ENCODE peak calls at places on chromosomes 7 and 10, in ten cellular contexts. One of them, this sample, is unnamed.
A peak's percentile ranks its signal among the peaks of the same experiment; 100 is the strongest.

GRCh38 chr10:605632-606325 is 83.7 kb downstream of the DIP2C start:
- DNase-seq in PC-3: no peak
- DNase-seq in IMR-90: no peak
- DNase-seq in aorta: peak; percentile 41
- DNase-seq in GM12864: no peak
- DNase-seq in HAP-1: no peak
- DNase-seq in adrenal gland: no peak
- DNase-seq in upper lobe of right lung: peak; percentile 35
- DNase-seq in GM06990: no peak
- DNase-seq in mesendoderm: no peak
- DNase-seq in this sample: no peak

GRCh38 chr7:114083714-114084113 is 164.9 kb upstream of the PPP1R3A start:
- DNase-seq in GM06990: no peak
- DNase-seq in aorta: no peak
- DNase-seq in GM12864: no peak
- DNase-seq in adrenal gland: no peak
- DNase-seq in PC-3: no peak
- DNase-seq in upper lobe of right lung: no peak
- DNase-seq in mesendoderm: peak; percentile 18
- DNase-seq in IMR-90: no peak
- DNase-seq in HAP-1: no peak
- DNase-seq in this sample: no peak

GRCh38 chr7:78279457-78279856 is 480.9 kb downstream of the PHTF2 start:
- DNase-seq in aorta: no peak
- DNase-seq in PC-3: no peak
- DNase-seq in adrenal gland: no peak
- DNase-seq in IMR-90: no peak
- DNase-seq in GM06990: no peak
- DNase-seq in GM12864: no peak
- DNase-seq in HAP-1: peak; percentile 8
- DNase-seq in upper lobe of right lung: no peak
- DNase-seq in mesendoderm: no peak
- DNase-seq in this sample: no peak

GRCh38 chr7:150686030-150686626 is 622 bp downstream of the GIMAP2 start:
- DNase-seq in GM12864: no peak
- DNase-seq in GM06990: no peak
- DNase-seq in adrenal gland: no peak
- DNase-seq in aorta: no peak
- DNase-seq in IMR-90: no peak
- DNase-seq in upper lobe of right lung: no peak
- DNase-seq in mesendoderm: no peak
- DNase-seq in HAP-1: no peak
- DNase-seq in PC-3: no peak
- DNase-seq in this sample: no peak

GRCh38 chr10:71270301-71270777 is 48.7 kb upstream of the SLC29A3 start:
- DNase-seq in IMR-90: peak; percentile 84
- DNase-seq in HAP-1: peak; percentile 80
- DNase-seq in GM12864: peak; percentile 7
- DNase-seq in GM06990: no peak
- DNase-seq in aorta: no peak
- DNase-seq in mesendoderm: peak; percentile 95
- DNase-seq in PC-3: peak; percentile 69
- DNase-seq in adrenal gland: peak; percentile 56
- DNase-seq in upper lobe of right lung: no peak
- DNase-seq in this sample: no peak

GRCh38 chr7:130872341-130872740 is 138.3 kb upstream of the KLF14 start:
- DNase-seq in adrenal gland: no peak
- DNase-seq in PC-3: no peak
- DNase-seq in HAP-1: no peak
- DNase-seq in mesendoderm: no peak
- DNase-seq in GM12864: no peak
- DNase-seq in IMR-90: peak; percentile 37
- DNase-seq in GM06990: no peak
- DNase-seq in aorta: no peak
- DNase-seq in upper lobe of right lung: no peak
- DNase-seq in this sample: no peak

GRCh38 chr7:35036361-35037171 is 719 bp downstream of the DPY19L1 start:
- DNase-seq in aorta: peak; percentile 70
- DNase-seq in mesendoderm: peak; percentile 84
- DNase-seq in upper lobe of right lung: peak; percentile 84
- DNase-seq in HAP-1: peak; percentile 63
- DNase-seq in GM12864: no peak
- DNase-seq in PC-3: peak; percentile 40
- DNase-seq in adrenal gland: peak; percentile 60
- DNase-seq in GM06990: peak; percentile 61
- DNase-seq in IMR-90: peak; percentile 53
- DNase-seq in this sample: peak; percentile 76

GRCh38 chr7:139043823-139044812 is 8.3 kb upstream of the ZC3HAV1L start:
- DNase-seq in IMR-90: peak; percentile 44
- DNase-seq in mesendoderm: no peak
- DNase-seq in GM06990: peak; percentile 20
- DNase-seq in upper lobe of right lung: no peak
- DNase-seq in aorta: no peak
- DNase-seq in GM12864: no peak
- DNase-seq in adrenal gland: no peak
- DNase-seq in HAP-1: no peak
- DNase-seq in PC-3: no peak
- DNase-seq in this sample: no peak

GRCh38 chr10:62626817-62627216 is 177.7 kb upstream of the ADO start:
- DNase-seq in aorta: no peak
- DNase-seq in upper lobe of right lung: no peak
- DNase-seq in HAP-1: no peak
- DNase-seq in PC-3: peak; percentile 98
- DNase-seq in GM06990: no peak
- DNase-seq in adrenal gland: no peak
- DNase-seq in mesendoderm: peak; percentile 27
- DNase-seq in GM12864: no peak
- DNase-seq in IMR-90: peak; percentile 59
- DNase-seq in this sample: no peak

GRCh38 chr10:98236866-98237265 is 31.1 kb downstream of the LOXL4 start:
- DNase-seq in PC-3: no peak
- DNase-seq in mesendoderm: no peak
- DNase-seq in HAP-1: no peak
- DNase-seq in aorta: no peak
- DNase-seq in IMR-90: no peak
- DNase-seq in upper lobe of right lung: no peak
- DNase-seq in GM12864: no peak
- DNase-seq in adrenal gland: no peak
- DNase-seq in GM06990: no peak
- DNase-seq in this sample: no peak

GRCh38 chr7:40604601-40605438 is 470.0 kb downstream of the SUGCT start:
- DNase-seq in aorta: peak; percentile 73
- DNase-seq in GM12864: no peak
- DNase-seq in PC-3: no peak
- DNase-seq in GM06990: peak; percentile 18
- DNase-seq in mesendoderm: peak; percentile 74
- DNase-seq in HAP-1: peak; percentile 57
- DNase-seq in adrenal gland: peak; percentile 41
- DNase-seq in IMR-90: peak; percentile 52
- DNase-seq in upper lobe of right lung: peak; percentile 81
- DNase-seq in this sample: peak; percentile 59

GRCh38 chr10:62613429-62613828 is 191.1 kb upstream of the ADO start:
- DNase-seq in IMR-90: peak; percentile 79
- DNase-seq in GM12864: no peak
- DNase-seq in HAP-1: no peak
- DNase-seq in adrenal gland: no peak
- DNase-seq in aorta: no peak
- DNase-seq in PC-3: peak; percentile 84
- DNase-seq in GM06990: no peak
- DNase-seq in mesendoderm: no peak
- DNase-seq in upper lobe of right lung: no peak
- DNase-seq in this sample: no peak

GRCh38 chr7:124764847-124765400 is 668 bp downstream of the GPR37 start:
- DNase-seq in GM06990: peak; percentile 30
- DNase-seq in mesendoderm: peak; percentile 45
- DNase-seq in upper lobe of right lung: peak; percentile 64
- DNase-seq in aorta: no peak
- DNase-seq in IMR-90: peak; percentile 5
- DNase-seq in adrenal gland: no peak
- DNase-seq in PC-3: peak; percentile 23
- DNase-seq in GM12864: no peak
- DNase-seq in HAP-1: peak; percentile 43
- DNase-seq in this sample: no peak

GRCh38 chr7:118153551-118154177 is 30.3 kb upstream of the LSM8 start:
- DNase-seq in upper lobe of right lung: no peak
- DNase-seq in HAP-1: peak; percentile 42
- DNase-seq in PC-3: peak; percentile 67
- DNase-seq in GM06990: no peak
- DNase-seq in adrenal gland: no peak
- DNase-seq in aorta: no peak
- DNase-seq in mesendoderm: peak; percentile 58
- DNase-seq in IMR-90: peak; percentile 33
- DNase-seq in GM12864: peak; percentile 13
- DNase-seq in this sample: no peak

GRCh38 chr10:73529089-73529832 is 33.4 kb upstream of the PPP3CB start:
- DNase-seq in GM06990: peak; percentile 26
- DNase-seq in PC-3: peak; percentile 99
- DNase-seq in aorta: no peak
- DNase-seq in HAP-1: peak; percentile 65
- DNase-seq in upper lobe of right lung: no peak
- DNase-seq in IMR-90: peak; percentile 81
- DNase-seq in mesendoderm: peak; percentile 93
- DNase-seq in adrenal gland: peak; percentile 60
- DNase-seq in GM12864: peak; percentile 47
- DNase-seq in this sample: peak; percentile 15

GRCh38 chr10:47334627-47335026 is 12.4 kb downstream of the GDF2 start:
- DNase-seq in GM12864: no peak
- DNase-seq in IMR-90: no peak
- DNase-seq in HAP-1: no peak
- DNase-seq in upper lobe of right lung: peak; percentile 26
- DNase-seq in GM06990: no peak
- DNase-seq in aorta: no peak
- DNase-seq in adrenal gland: no peak
- DNase-seq in mesendoderm: no peak
- DNase-seq in PC-3: no peak
- DNase-seq in this sample: no peak

GRCh38 chr7:70229242-70229641 is 631.0 kb downstream of the AUTS2 start:
- DNase-seq in HAP-1: no peak
- DNase-seq in GM12864: no peak
- DNase-seq in GM06990: no peak
- DNase-seq in upper lobe of right lung: no peak
- DNase-seq in adrenal gland: no peak
- DNase-seq in PC-3: no peak
- DNase-seq in aorta: no peak
- DNase-seq in mesendoderm: peak; percentile 15
- DNase-seq in IMR-90: no peak
- DNase-seq in this sample: no peak

GRCh38 chr7:4607321-4607729 is 74.8 kb upstream of the FOXK1 start:
- DNase-seq in PC-3: no peak
- DNase-seq in adrenal gland: no peak
- DNase-seq in HAP-1: peak; percentile 12
- DNase-seq in mesendoderm: no peak
- DNase-seq in IMR-90: no peak
- DNase-seq in GM06990: no peak
- DNase-seq in GM12864: no peak
- DNase-seq in aorta: no peak
- DNase-seq in upper lobe of right lung: no peak
- DNase-seq in this sample: no peak

GRCh38 chr7:131507592-131508331 is 48.7 kb downstream of the PODXL start:
- DNase-seq in aorta: peak; percentile 90
- DNase-seq in PC-3: peak; percentile 72
- DNase-seq in GM12864: no peak
- DNase-seq in IMR-90: peak; percentile 60
- DNase-seq in GM06990: peak; percentile 45
- DNase-seq in adrenal gland: peak; percentile 84
- DNase-seq in mesendoderm: peak; percentile 53
- DNase-seq in HAP-1: peak; percentile 89
- DNase-seq in upper lobe of right lung: peak; percentile 89
- DNase-seq in this sample: peak; percentile 84

GRCh38 chr7:116702046-116702445 is 30.1 kb downstream of the MET start:
- DNase-seq in adrenal gland: no peak
- DNase-seq in aorta: no peak
- DNase-seq in GM12864: no peak
- DNase-seq in IMR-90: no peak
- DNase-seq in HAP-1: no peak
- DNase-seq in PC-3: peak; percentile 64
- DNase-seq in mesendoderm: no peak
- DNase-seq in GM06990: no peak
- DNase-seq in upper lobe of right lung: no peak
- DNase-seq in this sample: no peak

GRCh38 chr7:157297071-157297638 is 39.6 kb upstream of the DNAJB6 start:
- DNase-seq in GM06990: no peak
- DNase-seq in aorta: no peak
- DNase-seq in adrenal gland: no peak
- DNase-seq in mesendoderm: no peak
- DNase-seq in IMR-90: no peak
- DNase-seq in GM12864: no peak
- DNase-seq in PC-3: no peak
- DNase-seq in upper lobe of right lung: no peak
- DNase-seq in HAP-1: no peak
- DNase-seq in this sample: no peak

GRCh38 chr7:44057849-44058758 is 7.3 kb downstream of the PGAM2 start:
- DNase-seq in GM06990: no peak
- DNase-seq in HAP-1: no peak
- DNase-seq in PC-3: no peak
- DNase-seq in aorta: no peak
- DNase-seq in upper lobe of right lung: peak; percentile 53
- DNase-seq in GM12864: no peak
- DNase-seq in IMR-90: no peak
- DNase-seq in mesendoderm: no peak
- DNase-seq in adrenal gland: no peak
- DNase-seq in this sample: no peak
- H3K4me3 ChIP-seq in GM06990: no peak overlapping the region
- H3K4me3 ChIP-seq in HAP-1: no peak overlapping the region
- H3K4me3 ChIP-seq in PC-3: no peak overlapping the region
- H3K4me3 ChIP-seq in aorta: no peak overlapping the region
- H3K4me3 ChIP-seq in upper lobe of right lung: no peak overlapping the region
- H3K4me3 ChIP-seq in GM12864: no peak overlapping the region
- H3K4me3 ChIP-seq in IMR-90: no peak overlapping the region
- H3K4me3 ChIP-seq in mesendoderm: no peak overlapping the region
- H3K4me3 ChIP-seq in adrenal gland: no peak overlapping the region
- H3K4me3 ChIP-seq in this sample: no peak overlapping the region

GRCh38 chr10:116787893-116788665 is 45.7 kb upstream of the HSPA12A start:
- DNase-seq in mesendoderm: peak; percentile 81
- DNase-seq in upper lobe of right lung: peak; percentile 84
- DNase-seq in GM06990: peak; percentile 44
- DNase-seq in GM12864: no peak
- DNase-seq in HAP-1: peak; percentile 90
- DNase-seq in IMR-90: peak; percentile 69
- DNase-seq in aorta: peak; percentile 83
- DNase-seq in adrenal gland: peak; percentile 79
- DNase-seq in PC-3: peak; percentile 70
- DNase-seq in this sample: peak; percentile 81
- H3K4me3 ChIP-seq in mesendoderm: no peak overlapping the region
- H3K4me3 ChIP-seq in upper lobe of right lung: peak overlapping the region; percentile 23
- H3K4me3 ChIP-seq in GM06990: no peak overlapping the region
- H3K4me3 ChIP-seq in GM12864: no peak overlapping the region
- H3K4me3 ChIP-seq in HAP-1: no peak overlapping the region
- H3K4me3 ChIP-seq in IMR-90: peak overlapping the region; percentile 35
- H3K4me3 ChIP-seq in aorta: no peak overlapping the region
- H3K4me3 ChIP-seq in adrenal gland: no peak overlapping the region
- H3K4me3 ChIP-seq in PC-3: peak overlapping the region; percentile 45
- H3K4me3 ChIP-seq in this sample: peak overlapping the region; percentile 15

GRCh38 chr10:129360046-129360445 is 107.0 kb upstream of the MGMT start:
- DNase-seq in GM06990: no peak
- DNase-seq in PC-3: no peak
- DNase-seq in mesendoderm: no peak
- DNase-seq in HAP-1: no peak
- DNase-seq in upper lobe of right lung: no peak
- DNase-seq in IMR-90: no peak
- DNase-seq in GM12864: no peak
- DNase-seq in aorta: no peak
- DNase-seq in adrenal gland: no peak
- DNase-seq in this sample: no peak
- H3K4me3 ChIP-seq in GM06990: no peak overlapping the region
- H3K4me3 ChIP-seq in PC-3: no peak overlapping the region
- H3K4me3 ChIP-seq in mesendoderm: no peak overlapping the region
- H3K4me3 ChIP-seq in HAP-1: no peak overlapping the region
- H3K4me3 ChIP-seq in upper lobe of right lung: no peak overlapping the region
- H3K4me3 ChIP-seq in IMR-90: no peak overlapping the region
- H3K4me3 ChIP-seq in GM12864: no peak overlapping the region
- H3K4me3 ChIP-seq in aorta: no peak overlapping the region
- H3K4me3 ChIP-seq in adrenal gland: no peak overlapping the region
- H3K4me3 ChIP-seq in this sample: no peak overlapping the region

GRCh38 chr10:30529373-30529998 is 95.5 kb downstream of the MAP3K8 start:
- DNase-seq in GM12864: peak; percentile 69
- DNase-seq in upper lobe of right lung: peak; percentile 88
- DNase-seq in GM06990: peak; percentile 91
- DNase-seq in IMR-90: no peak
- DNase-seq in aorta: peak; percentile 92
- DNase-seq in HAP-1: no peak
- DNase-seq in adrenal gland: peak; percentile 53
- DNase-seq in mesendoderm: no peak
- DNase-seq in PC-3: no peak
- DNase-seq in this sample: peak; percentile 78
- H3K4me3 ChIP-seq in GM12864: peak overlapping the region; percentile 49
- H3K4me3 ChIP-seq in upper lobe of right lung: peak overlapping the region; percentile 26
- H3K4me3 ChIP-seq in GM06990: peak overlapping the region; percentile 59
- H3K4me3 ChIP-seq in IMR-90: no peak overlapping the region
- H3K4me3 ChIP-seq in aorta: no peak overlapping the region
- H3K4me3 ChIP-seq in HAP-1: no peak overlapping the region
- H3K4me3 ChIP-seq in adrenal gland: no peak overlapping the region
- H3K4me3 ChIP-seq in mesendoderm: no peak overlapping the region
- H3K4me3 ChIP-seq in PC-3: no peak overlapping the region
- H3K4me3 ChIP-seq in this sample: no peak overlapping the region